ENCODE peak calls at places on chromosomes 6 and 20, in eight cellular contexts. One of them, this sample, is unnamed.

GRCh38 chr20:61695741-61696140 is 369.9 kb downstream of the TAF4 start:
- DNase-seq in cardiac muscle cell: no peak
- DNase-seq in RWPE1: no peak
- DNase-seq in ovary: no peak
- DNase-seq in adrenal gland: no peak
- DNase-seq in SK-N-SH: no peak
- DNase-seq in brain microvascular endothelial cell: no peak
- DNase-seq in PC-9: no peak
- DNase-seq in this sample: no peak

GRCh38 chr20:49165611-49166010 is 22.5 kb downstream of the STAU1 start:
- DNase-seq in cardiac muscle cell: no peak
- DNase-seq in RWPE1: no peak
- DNase-seq in ovary: no peak
- DNase-seq in adrenal gland: no peak
- DNase-seq in SK-N-SH: no peak
- DNase-seq in brain microvascular endothelial cell: no peak
- DNase-seq in PC-9: no peak
- DNase-seq in this sample: no peak

GRCh38 chr6:34546551-34547321 is 9.4 kb downstream of the SPDEF start:
- DNase-seq in cardiac muscle cell: no peak
- DNase-seq in RWPE1: no peak
- DNase-seq in ovary: peak; percentile 42
- DNase-seq in adrenal gland: peak; percentile 72
- DNase-seq in SK-N-SH: no peak
- DNase-seq in brain microvascular endothelial cell: no peak
- DNase-seq in PC-9: peak; percentile 73
- DNase-seq in this sample: peak; percentile 26

GRCh38 chr6:116695398-116695797 is 14.4 kb downstream of the KPNA5 start:
- DNase-seq in cardiac muscle cell: no peak
- DNase-seq in RWPE1: no peak
- DNase-seq in ovary: no peak
- DNase-seq in adrenal gland: no peak
- DNase-seq in SK-N-SH: no peak
- DNase-seq in brain microvascular endothelial cell: no peak
- DNase-seq in PC-9: no peak
- DNase-seq in this sample: no peak

GRCh38 chr6:137717074-137718073 is 149.7 kb upstream of the TNFAIP3 start:
- DNase-seq in cardiac muscle cell: no peak
- DNase-seq in RWPE1: no peak
- DNase-seq in ovary: no peak
- DNase-seq in adrenal gland: no peak
- DNase-seq in SK-N-SH: no peak
- DNase-seq in brain microvascular endothelial cell: no peak
- DNase-seq in PC-9: peak; percentile 69
- DNase-seq in this sample: peak; percentile 94

GRCh38 chr6:170062209-170062903 is 228.5 kb downstream of the DLL1 start:
- DNase-seq in cardiac muscle cell: no peak
- DNase-seq in RWPE1: no peak
- DNase-seq in ovary: peak; percentile 4
- DNase-seq in adrenal gland: peak; percentile 27
- DNase-seq in SK-N-SH: no peak
- DNase-seq in brain microvascular endothelial cell: no peak
- DNase-seq in PC-9: no peak
- DNase-seq in this sample: no peak

GRCh38 chr20:6966721-6967120 is 199.2 kb downstream of the BMP2 start:
- DNase-seq in cardiac muscle cell: no peak
- DNase-seq in RWPE1: peak; percentile 30
- DNase-seq in ovary: no peak
- DNase-seq in adrenal gland: no peak
- DNase-seq in SK-N-SH: no peak
- DNase-seq in brain microvascular endothelial cell: no peak
- DNase-seq in PC-9: no peak
- DNase-seq in this sample: peak; percentile 78

GRCh38 chr20:41145317-41145716 is 8.0 kb downstream of the PLCG1 start:
- DNase-seq in cardiac muscle cell: no peak
- DNase-seq in RWPE1: no peak
- DNase-seq in ovary: no peak
- DNase-seq in adrenal gland: no peak
- DNase-seq in SK-N-SH: no peak
- DNase-seq in brain microvascular endothelial cell: no peak
- DNase-seq in PC-9: no peak
- DNase-seq in this sample: no peak

GRCh38 chr6:3340891-3341290 is 82.1 kb downstream of the PSMG4 start:
- DNase-seq in cardiac muscle cell: peak; percentile 26
- DNase-seq in RWPE1: no peak
- DNase-seq in ovary: no peak
- DNase-seq in adrenal gland: no peak
- DNase-seq in SK-N-SH: no peak
- DNase-seq in brain microvascular endothelial cell: no peak
- DNase-seq in PC-9: no peak
- DNase-seq in this sample: no peak

GRCh38 chr20:11166716-11167115 is 492.9 kb upstream of the JAG1 start:
- DNase-seq in cardiac muscle cell: no peak
- DNase-seq in RWPE1: no peak
- DNase-seq in ovary: no peak
- DNase-seq in adrenal gland: no peak
- DNase-seq in SK-N-SH: no peak
- DNase-seq in brain microvascular endothelial cell: no peak
- DNase-seq in PC-9: no peak
- DNase-seq in this sample: no peak

GRCh38 chr6:43221046-43221773 is 8.1 kb downstream of the DNPH1 start:
- DNase-seq in cardiac muscle cell: no peak
- DNase-seq in RWPE1: peak; percentile 49
- DNase-seq in ovary: no peak
- DNase-seq in adrenal gland: no peak
- DNase-seq in SK-N-SH: no peak
- DNase-seq in brain microvascular endothelial cell: no peak
- DNase-seq in PC-9: peak; percentile 50
- DNase-seq in this sample: peak; percentile 5

GRCh38 chr6:75808507-75808906 is 59.5 kb downstream of the MYO6 start:
- DNase-seq in cardiac muscle cell: no peak
- DNase-seq in RWPE1: no peak
- DNase-seq in ovary: no peak
- DNase-seq in adrenal gland: no peak
- DNase-seq in SK-N-SH: no peak
- DNase-seq in brain microvascular endothelial cell: no peak
- DNase-seq in PC-9: no peak
- DNase-seq in this sample: no peak

GRCh38 chr6:37807656-37808055 is 11.9 kb upstream of the ZFAND3 start:
- DNase-seq in cardiac muscle cell: no peak
- DNase-seq in RWPE1: no peak
- DNase-seq in ovary: no peak
- DNase-seq in adrenal gland: peak; percentile 65
- DNase-seq in SK-N-SH: peak; percentile 68
- DNase-seq in brain microvascular endothelial cell: no peak
- DNase-seq in PC-9: no peak
- DNase-seq in this sample: peak; percentile 43

GRCh38 chr20:44941292-44941691 is 18.9 kb downstream of the TOMM34 start:
- DNase-seq in cardiac muscle cell: no peak
- DNase-seq in RWPE1: no peak
- DNase-seq in ovary: no peak
- DNase-seq in adrenal gland: no peak
- DNase-seq in SK-N-SH: no peak
- DNase-seq in brain microvascular endothelial cell: no peak
- DNase-seq in PC-9: no peak
- DNase-seq in this sample: no peak

GRCh38 chr20:5434116-5434515 is 117.4 kb upstream of the PROKR2 start:
- DNase-seq in cardiac muscle cell: no peak
- DNase-seq in RWPE1: no peak
- DNase-seq in ovary: no peak
- DNase-seq in adrenal gland: no peak
- DNase-seq in SK-N-SH: no peak
- DNase-seq in brain microvascular endothelial cell: no peak
- DNase-seq in PC-9: no peak
- DNase-seq in this sample: no peak

GRCh38 chr20:10502098-10502526 is 67.0 kb downstream of the SLX4IP start:
- DNase-seq in cardiac muscle cell: no peak
- DNase-seq in RWPE1: no peak
- DNase-seq in ovary: no peak
- DNase-seq in adrenal gland: no peak
- DNase-seq in SK-N-SH: no peak
- DNase-seq in brain microvascular endothelial cell: no peak
- DNase-seq in PC-9: no peak
- DNase-seq in this sample: no peak

GRCh38 chr6:72944660-72945059 is 280.6 kb downstream of the KHDC1L start:
- DNase-seq in cardiac muscle cell: no peak
- DNase-seq in RWPE1: no peak
- DNase-seq in ovary: no peak
- DNase-seq in adrenal gland: no peak
- DNase-seq in SK-N-SH: no peak
- DNase-seq in brain microvascular endothelial cell: no peak
- DNase-seq in PC-9: no peak
- DNase-seq in this sample: no peak

GRCh38 chr6:5135783-5136376 is 50.7 kb downstream of the PPP1R3G start:
- DNase-seq in cardiac muscle cell: no peak
- DNase-seq in RWPE1: no peak
- DNase-seq in ovary: no peak
- DNase-seq in adrenal gland: no peak
- DNase-seq in SK-N-SH: peak; percentile 53
- DNase-seq in brain microvascular endothelial cell: peak; percentile 50
- DNase-seq in PC-9: no peak
- DNase-seq in this sample: no peak

GRCh38 chr20:35826361-35826760 is 54.5 kb downstream of the PHF20 start:
- DNase-seq in cardiac muscle cell: no peak
- DNase-seq in RWPE1: no peak
- DNase-seq in ovary: no peak
- DNase-seq in adrenal gland: no peak
- DNase-seq in SK-N-SH: no peak
- DNase-seq in brain microvascular endothelial cell: no peak
- DNase-seq in PC-9: no peak
- DNase-seq in this sample: no peak

GRCh38 chr6:20605061-20605460 is 70.8 kb downstream of the CDKAL1 start:
- DNase-seq in cardiac muscle cell: no peak
- DNase-seq in RWPE1: peak; percentile 3
- DNase-seq in ovary: no peak
- DNase-seq in adrenal gland: no peak
- DNase-seq in SK-N-SH: no peak
- DNase-seq in brain microvascular endothelial cell: no peak
- DNase-seq in PC-9: no peak
- DNase-seq in this sample: peak; percentile 27

GRCh38 chr20:19047951-19048296 is 164.5 kb upstream of the SLC24A3 start:
- DNase-seq in cardiac muscle cell: no peak
- DNase-seq in RWPE1: no peak
- DNase-seq in ovary: no peak
- DNase-seq in adrenal gland: no peak
- DNase-seq in SK-N-SH: no peak
- DNase-seq in brain microvascular endothelial cell: no peak
- DNase-seq in PC-9: no peak
- DNase-seq in this sample: no peak

GRCh38 chr6:142478117-142478516 is 176.3 kb downstream of the ADGRG6 start:
- DNase-seq in cardiac muscle cell: no peak
- DNase-seq in RWPE1: peak; percentile 17
- DNase-seq in ovary: no peak
- DNase-seq in adrenal gland: no peak
- DNase-seq in SK-N-SH: no peak
- DNase-seq in brain microvascular endothelial cell: peak; percentile 64
- DNase-seq in PC-9: no peak
- DNase-seq in this sample: peak; percentile 70

GRCh38 chr6:168206681-168207274 is 112.8 kb downstream of the DACT2 start:
- DNase-seq in cardiac muscle cell: no peak
- DNase-seq in RWPE1: no peak
- DNase-seq in ovary: no peak
- DNase-seq in adrenal gland: no peak
- DNase-seq in SK-N-SH: no peak
- DNase-seq in brain microvascular endothelial cell: no peak
- DNase-seq in PC-9: no peak
- DNase-seq in this sample: no peak
- TF ChIP-seq CTCF in cardiac muscle cell: no peak
- TF ChIP-seq CTCF in RWPE1: no peak
- TF ChIP-seq CTCF in ovary: no peak
- TF ChIP-seq CTCF in adrenal gland: no peak
- TF ChIP-seq CTCF in SK-N-SH: no peak
- TF ChIP-seq CTCF in brain microvascular endothelial cell: no peak
- TF ChIP-seq CTCF in PC-9: no peak
- TF ChIP-seq CTCF in this sample: no peak

GRCh38 chr6:13769655-13770053 is 44.7 kb downstream of the MCUR1 start:
- DNase-seq in cardiac muscle cell: no peak
- DNase-seq in RWPE1: no peak
- DNase-seq in ovary: no peak
- DNase-seq in adrenal gland: no peak
- DNase-seq in SK-N-SH: peak; percentile 36
- DNase-seq in brain microvascular endothelial cell: no peak
- DNase-seq in PC-9: no peak
- DNase-seq in this sample: no peak
- TF ChIP-seq CTCF in cardiac muscle cell: no peak
- TF ChIP-seq CTCF in RWPE1: no peak
- TF ChIP-seq CTCF in ovary: no peak
- TF ChIP-seq CTCF in adrenal gland: no peak
- TF ChIP-seq CTCF in SK-N-SH: peak; percentile 36
- TF ChIP-seq CTCF in brain microvascular endothelial cell: peak; percentile 30
- TF ChIP-seq CTCF in PC-9: peak; percentile 50
- TF ChIP-seq CTCF in this sample: peak; percentile 36

GRCh38 chr6:160088774-160089533 is 32.7 kb upstream of the SLC22A1 start:
- DNase-seq in cardiac muscle cell: no peak
- DNase-seq in RWPE1: no peak
- DNase-seq in ovary: no peak
- DNase-seq in adrenal gland: no peak
- DNase-seq in SK-N-SH: no peak
- DNase-seq in brain microvascular endothelial cell: no peak
- DNase-seq in PC-9: no peak
- DNase-seq in this sample: no peak
- TF ChIP-seq CTCF in cardiac muscle cell: no peak
- TF ChIP-seq CTCF in RWPE1: peak; percentile 29
- TF ChIP-seq CTCF in ovary: no peak
- TF ChIP-seq CTCF in adrenal gland: no peak
- TF ChIP-seq CTCF in SK-N-SH: no peak
- TF ChIP-seq CTCF in brain microvascular endothelial cell: no peak
- TF ChIP-seq CTCF in PC-9: peak; percentile 2
- TF ChIP-seq CTCF in this sample: no peak

DNA sequence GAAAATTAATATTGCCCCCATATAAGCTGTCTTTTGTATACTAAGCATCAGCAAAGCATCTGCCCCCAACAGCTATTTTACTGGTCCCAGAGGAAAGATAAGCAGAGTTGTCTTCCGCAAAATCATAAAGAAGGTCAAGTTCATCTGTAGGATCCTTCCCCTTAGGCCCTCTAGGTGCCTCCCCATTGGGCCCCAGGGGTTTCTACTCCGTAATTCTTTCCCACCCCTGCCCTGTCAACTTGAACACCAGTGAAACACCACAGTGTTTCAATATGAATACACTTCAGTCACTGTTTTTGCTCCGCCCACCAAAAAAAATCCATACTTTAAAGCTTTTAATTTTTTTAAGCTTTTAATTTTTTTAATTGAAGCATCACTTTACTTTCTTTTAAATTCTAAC is 159.2 kb downstream of the ATXN1 start:
- DNase-seq in cardiac muscle cell: no peak
- DNase-seq in RWPE1: no peak
- DNase-seq in ovary: no peak
- DNase-seq in adrenal gland: no peak
- DNase-seq in SK-N-SH: no peak
- DNase-seq in brain microvascular endothelial cell: no peak
- DNase-seq in PC-9: no peak
- DNase-seq in this sample: no peak
- TF ChIP-seq CTCF in cardiac muscle cell: no peak
- TF ChIP-seq CTCF in RWPE1: no peak
- TF ChIP-seq CTCF in ovary: no peak
- TF ChIP-seq CTCF in adrenal gland: no peak
- TF ChIP-seq CTCF in SK-N-SH: no peak
- TF ChIP-seq CTCF in brain microvascular endothelial cell: no peak
- TF ChIP-seq CTCF in PC-9: no peak
- TF ChIP-seq CTCF in this sample: no peak

This sample was measured in bronchial epithelial cell.